ENCODE peak calls at places on chromosomes 2 and 18, in four cellular contexts. One of them, this sample, is unnamed.

GRCh38 chr2:5111581-5111980 is 580.6 kb upstream of the SOX11 start:
- DNase-seq in uterus: no peak
- DNase-seq in lower lobe of right lung: no peak
- DNase-seq in pancreas: no peak
- DNase-seq in this sample: no peak

GRCh38 chr18:24791736-24792135 is 331.3 kb downstream of the HRH4 start:
- DNase-seq in uterus: no peak
- DNase-seq in lower lobe of right lung: no peak
- DNase-seq in pancreas: no peak
- DNase-seq in this sample: no peak

GRCh38 chr18:51290864-51291263 is 93.4 kb upstream of the MEX3C start:
- DNase-seq in uterus: no peak
- DNase-seq in lower lobe of right lung: no peak
- DNase-seq in pancreas: no peak
- DNase-seq in this sample: no peak

GRCh38 chr2:126700073-126700581 is 44.2 kb downstream of the GYPC start:
- DNase-seq in uterus: peak
- DNase-seq in lower lobe of right lung: no peak
- DNase-seq in pancreas: no peak
- DNase-seq in this sample: no peak

GRCh38 chr18:38025433-38026038 is 459.9 kb upstream of the CELF4 start:
- DNase-seq in uterus: no peak
- DNase-seq in lower lobe of right lung: no peak
- DNase-seq in pancreas: no peak
- DNase-seq in this sample: no peak

GRCh38 chr18:13639196-13639595 is 87.2 kb downstream of the FAM210A start:
- DNase-seq in uterus: no peak
- DNase-seq in lower lobe of right lung: no peak
- DNase-seq in pancreas: no peak
- DNase-seq in this sample: no peak

GRCh38 chr2:235541016-235541415 is 47.2 kb downstream of the AGAP1 start:
- DNase-seq in uterus: no peak
- DNase-seq in lower lobe of right lung: no peak
- DNase-seq in pancreas: no peak
- DNase-seq in this sample: no peak

GRCh38 chr2:3557588-3558204 is 437 bp downstream of the RNASEH1 start:
- DNase-seq in uterus: no peak
- DNase-seq in lower lobe of right lung: no peak
- DNase-seq in pancreas: no peak
- DNase-seq in this sample: no peak

GRCh38 chr18:9907867-9908266 is 5.9 kb upstream of the VAPA start:
- DNase-seq in uterus: no peak
- DNase-seq in lower lobe of right lung: no peak
- DNase-seq in pancreas: no peak
- DNase-seq in this sample: no peak

GRCh38 chr2:137910641-137911040 is 53.6 kb upstream of the HNMT start:
- DNase-seq in uterus: no peak
- DNase-seq in lower lobe of right lung: no peak
- DNase-seq in pancreas: no peak
- DNase-seq in this sample: no peak

GRCh38 chr18:23032030-23032582 is 99.0 kb downstream of the RBBP8 start:
- DNase-seq in uterus: no peak
- DNase-seq in lower lobe of right lung: no peak
- DNase-seq in pancreas: no peak
- DNase-seq in this sample: no peak
- H3K27ac ChIP-seq in uterus: no peak
- H3K27ac ChIP-seq in lower lobe of right lung: no peak
- H3K27ac ChIP-seq in pancreas: no peak
- H3K27ac ChIP-seq in this sample: no peak

DNA sequence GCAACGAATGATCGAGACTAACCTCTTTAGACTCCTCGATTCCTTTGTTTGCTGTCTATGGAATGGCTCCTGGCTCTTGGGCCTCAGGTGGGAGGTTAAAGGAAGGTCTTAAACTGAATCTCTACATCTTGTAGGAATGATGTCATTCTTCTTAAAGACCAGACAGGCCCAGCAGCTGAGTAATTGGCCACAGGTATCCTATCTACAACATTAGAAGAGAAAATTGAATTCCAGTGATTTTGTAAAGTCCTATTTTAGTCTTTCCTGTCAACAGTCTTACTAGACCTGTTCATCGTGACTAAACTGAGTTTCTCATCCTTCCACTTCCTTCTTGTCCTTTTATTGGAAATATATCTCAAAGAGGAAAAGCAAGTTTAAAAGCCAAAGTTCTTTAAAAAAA is 274.8 kb downstream of the ALPK2 start:
- DNase-seq in uterus: no peak
- DNase-seq in lower lobe of right lung: no peak
- DNase-seq in pancreas: no peak
- DNase-seq in this sample: no peak
- H3K27ac ChIP-seq in uterus: no peak
- H3K27ac ChIP-seq in lower lobe of right lung: no peak
- H3K27ac ChIP-seq in pancreas: no peak
- H3K27ac ChIP-seq in this sample: no peak

DNA sequence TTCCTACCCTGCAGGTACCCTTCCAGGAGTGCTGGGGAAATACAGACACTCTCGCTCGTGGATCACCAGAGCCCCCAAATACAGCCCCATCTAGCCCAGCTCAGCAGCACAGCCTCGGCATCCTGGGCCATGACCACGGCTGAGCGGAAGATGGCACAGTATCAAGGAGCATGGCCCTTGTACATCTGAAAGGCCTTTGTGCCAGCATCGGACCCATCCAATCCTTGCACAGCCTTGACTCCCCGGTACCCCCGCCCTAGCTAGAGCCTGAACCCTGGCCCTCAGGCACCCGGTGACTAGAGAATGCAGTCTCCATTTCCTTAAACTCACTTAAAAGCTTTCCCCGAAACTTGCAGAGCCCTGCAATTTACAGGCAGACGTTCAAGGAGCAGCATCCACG is 48.7 kb downstream of the ZNF516 start:
- DNase-seq in uterus: no peak
- DNase-seq in lower lobe of right lung: no peak
- DNase-seq in pancreas: peak
- DNase-seq in this sample: no peak
- H3K27ac ChIP-seq in uterus: peak
- H3K27ac ChIP-seq in lower lobe of right lung: no peak
- H3K27ac ChIP-seq in pancreas: no peak
- H3K27ac ChIP-seq in this sample: no peak

GRCh38 chr18:77133920-77134496 is 1.4 kb upstream of the MBP start:
- DNase-seq in uterus: no peak
- DNase-seq in lower lobe of right lung: peak
- DNase-seq in pancreas: no peak
- DNase-seq in this sample: no peak
- H3K27ac ChIP-seq in uterus: peak
- H3K27ac ChIP-seq in lower lobe of right lung: peak
- H3K27ac ChIP-seq in pancreas: no peak
- H3K27ac ChIP-seq in this sample: no peak

GRCh38 chr2:190210471-190210870 is 109.2 kb downstream of the HIBCH start:
- DNase-seq in uterus: no peak
- DNase-seq in lower lobe of right lung: no peak
- DNase-seq in pancreas: no peak
- DNase-seq in this sample: no peak
- H3K27ac ChIP-seq in uterus: no peak
- H3K27ac ChIP-seq in lower lobe of right lung: no peak
- H3K27ac ChIP-seq in pancreas: no peak
- H3K27ac ChIP-seq in this sample: no peak

GRCh38 chr2:231163011-231163410 is 35.4 kb upstream of the ARMC9 start:
- DNase-seq in uterus: no peak
- DNase-seq in lower lobe of right lung: no peak
- DNase-seq in pancreas: no peak
- DNase-seq in this sample: no peak

GRCh38 chr2:231162036-231162345 is 36.4 kb upstream of the ARMC9 start:
- DNase-seq in uterus: no peak
- DNase-seq in lower lobe of right lung: no peak
- DNase-seq in pancreas: no peak
- DNase-seq in this sample: no peak

GRCh38 chr2:231159306-231159705 is 34.5 kb upstream of the HTR2B start:
- DNase-seq in uterus: no peak
- DNase-seq in lower lobe of right lung: no peak
- DNase-seq in pancreas: no peak
- DNase-seq in this sample: no peak

GRCh38 chr2:231161252-231162035 is 36.6 kb upstream of the HTR2B start:
- DNase-seq in uterus: no peak
- DNase-seq in lower lobe of right lung: no peak
- DNase-seq in pancreas: no peak
- DNase-seq in this sample: no peak

GRCh38 chr2:231160701-231161100 is 35.9 kb upstream of the HTR2B start:
- DNase-seq in uterus: no peak
- DNase-seq in lower lobe of right lung: no peak
- DNase-seq in pancreas: no peak
- DNase-seq in this sample: no peak
- H3K27ac ChIP-seq in uterus: peak
- H3K27ac ChIP-seq in lower lobe of right lung: no peak
- H3K27ac ChIP-seq in pancreas: no peak
- H3K27ac ChIP-seq in this sample: no peak